ENCODE peak calls at places on chromosome 2, in five cellular contexts. M is psoas muscle; L is NCI-H1092 treated with DMSO at 0.1 percent for 48 hours; T is germinal center; H is CD8-positive, alpha-beta memory T cell. U is an unnamed sample.

GRCh38 chr2:94767336-94767735 is 103.9 kb upstream of the TEKT4 start:
- DNase-seq in M (no peak), T (no peak), L (no peak), H (no peak), U (no peak)

GRCh38 chr2:81703831-81704230 is 1399.3 kb upstream of the LRRTM1 start:
- DNase-seq in H (no peak), M (no peak), T (no peak), L (no peak), U (no peak)

GRCh38 chr2:77512521-77512920 is 9.7 kb downstream of the LRRTM4 start:
- DNase-seq in T (no peak), H (no peak), M (no peak), L (no peak), U (no peak)

GRCh38 chr2:190379249-190379964 is 28.7 kb upstream of the MFSD6 start:
- DNase-seq in M (no peak), T (no peak), L (peak), H (no peak), U (no peak)

GRCh38 chr2:63652063-63652985 is 63.6 kb downstream of the MDH1 start:
- DNase-seq in H (no peak), L (no peak), T (no peak), M (no peak), U (no peak)

GRCh38 chr2:101655941-101656422 is 41.5 kb upstream of the MAP4K4 start:
- DNase-seq in T (no peak), L (no peak), H (no peak), M (no peak), U (no peak)

GRCh38 chr2:127201452-127201851 is 18.6 kb downstream of the CYP27C1 start:
- DNase-seq in L (no peak), T (no peak), H (no peak), M (no peak), U (no peak)

GRCh38 chr2:68272246-68272987 is 20.1 kb upstream of the PPP3R1 start:
- DNase-seq in H (no peak), M (no peak), T (no peak), L (no peak), U (no peak)

GRCh38 chr2:56589194-56589593 is 405.4 kb downstream of the CCDC85A start:
- DNase-seq in M (no peak), H (no peak), T (no peak), L (no peak), U (no peak)

GRCh38 chr2:231347081-231347480 is 48.4 kb upstream of the B3GNT7 start:
- DNase-seq in M (no peak), H (no peak), L (no peak), T (no peak), U (no peak)

GRCh38 chr2:130755234-130756040 is at the start of gene AMER3:
- DNase-seq in M (no peak), T (no peak), H (no peak), L (peak), U (no peak)

GRCh38 chr2:188050716-188051115 is 241.0 kb upstream of the GULP1 start:
- DNase-seq in L (no peak), T (no peak), M (no peak), H (no peak), U (no peak)

GRCh38 chr2:168719446-168719845 is 83.0 kb upstream of the NOSTRIN start:
- DNase-seq in H (no peak), L (no peak), T (no peak), M (no peak), U (no peak)

GRCh38 chr2:95359501-95359930 is 43.0 kb upstream of the FAHD2A start:
- DNase-seq in M (no peak), L (no peak), H (no peak), T (no peak), U (no peak)

GRCh38 chr2:237673130-237673921 is 45.9 kb downstream of the LRRFIP1 start:
- DNase-seq in L (peak), T (peak), H (peak), M (peak), U (peak)

GRCh38 chr2:223868005-223868404 is 30.6 kb upstream of the AP1S3 start:
- DNase-seq in H (no peak), T (no peak), L (no peak), M (no peak), U (peak)

GRCh38 chr2:161101406-161101805 is 58.8 kb upstream of the TANK start:
- DNase-seq in L (no peak), H (no peak), M (no peak), T (no peak), U (no peak)

GRCh38 chr2:199979841-199980628 is 24.7 kb downstream of the MAIP1 start:
- DNase-seq in H (peak), M (peak), T (peak), L (peak), U (peak)

GRCh38 chr2:73156539-73157124 is 43.9 kb upstream of the RAB11FIP5 start:
- DNase-seq in H (peak), T (no peak), L (peak), M (peak), U (no peak)

GRCh38 chr2:198448803-198449202 is 644.4 kb downstream of the PLCL1 start:
- DNase-seq in H (no peak), L (no peak), T (no peak), M (no peak), U (no peak)

GRCh38 chr2:240250150-240250984 is 109.9 kb upstream of the OTOS start:
- DNase-seq in H (no peak), M (no peak), T (no peak), L (no peak), U (no peak)

GRCh38 chr2:6937157-6937556 is 19.9 kb downstream of the RNF144A start:
- DNase-seq in L (no peak), T (no peak), H (no peak), M (no peak), U (no peak)

GRCh38 chr2:186486651-186487647 is 889 bp downstream of the ZC3H15 start:
- DNase-seq in L (peak), M (no peak), T (no peak), H (peak), U (peak)

GRCh38 chr2:176491172-176491904 is 222.1 kb downstream of the MTX2 start:
- DNase-seq in M (peak), T (peak), L (no peak), H (no peak), U (peak)

GRCh38 chr2:217795067-217795466 is 207.7 kb downstream of the TNS1 start:
- DNase-seq in T (no peak), H (no peak), M (no peak), L (no peak), U (no peak)

GRCh38 chr2:107809835-107810234 is 16.9 kb upstream of the RGPD4 start:
- DNase-seq in T (no peak), M (no peak), L (peak), H (no peak), U (no peak)

GRCh38 chr2:75561566-75562512 is 1.1 kb upstream of the EVA1A start:
- DNase-seq in L (no peak), T (no peak), H (no peak), M (no peak), U (no peak)

GRCh38 chr2:17303054-17303453 is 215.2 kb downstream of the RAD51AP2 start:
- DNase-seq in M (no peak), H (no peak), T (no peak), L (no peak), U (no peak)

GRCh38 chr2:178917555-178917954 is 110.3 kb upstream of the TTN start:
- DNase-seq in L (no peak), T (no peak), H (no peak), M (no peak), U (no peak)

GRCh38 chr2:218325566-218326160 is 31.0 kb upstream of the CATIP start:
- DNase-seq in H (no peak), M (no peak), L (no peak), T (no peak), U (no peak)

GRCh38 chr2:223626713-223627112 is 24.6 kb upstream of the SCG2 start:
- DNase-seq in T (no peak), L (no peak), M (no peak), H (no peak), U (no peak)

GRCh38 chr2:138841459-138841858 is 61.3 kb upstream of the NXPH2 start:
- DNase-seq in H (no peak), L (no peak), T (no peak), M (no peak), U (no peak)

GRCh38 chr2:157182204-157182709 is 75.2 kb upstream of the GALNT5 start:
- DNase-seq in L (no peak), H (no peak), M (no peak), T (no peak), U (no peak)

GRCh38 chr2:186771395-186771794 is 77.5 kb downstream of the FAM171B start:
- DNase-seq in T (no peak), M (no peak), H (no peak), L (no peak), U (no peak)

GRCh38 chr2:46367286-46367685 is 70.1 kb downstream of the EPAS1 start:
- DNase-seq in L (no peak), M (no peak), H (no peak), T (no peak), U (no peak)

GRCh38 chr2:75633620-75634019 is 13.0 kb upstream of the MRPL19 start:
- DNase-seq in L (no peak), M (no peak), H (no peak), T (no peak), U (no peak)

GRCh38 chr2:46393352-46393820 is 86.0 kb upstream of the TMEM247 start:
- DNase-seq in M (no peak), T (no peak), L (no peak), H (no peak), U (no peak)

GRCh38 chr2:231343988-231344387 is 51.5 kb upstream of the B3GNT7 start:
- DNase-seq in T (no peak), H (no peak), L (no peak), M (no peak), U (no peak)

GRCh38 chr2:73290049-73290839 is 3.1 kb downstream of the EGR4 start:
- DNase-seq in M (no peak), H (peak), L (peak), T (peak), U (peak)

GRCh38 chr2:112877423-112877822 is 33.5 kb upstream of the IL37 start:
- DNase-seq in T (no peak), M (no peak), L (no peak), H (no peak), U (no peak)